ENCODE peak calls at places on chromosomes 12 and 14, in nine cellular contexts. O is NCI-H1092; W is CD8-positive, alpha-beta T cell; N is HEK293T; V is CD8-positive, alpha-beta memory T cell; D is LoVo; I is NCI-H1694; R is stimulated activated CD4-positive, alpha-beta T cell treated with anti-CD3 and anti-CD28 coated beads, TNF-alpha, amount 100 ng/mL, for 1 hour; S is naive B cell. M is an unnamed sample.

GRCh38 chr12:111368291-111368683 is 608 bp downstream of the PHETA1 start:
- DNase-seq in O (no peak), W (no peak), N (no peak), V (no peak), D (no peak), I (no peak), R (no peak), S (peak; percentile 13), M (no peak)

GRCh38 chr12:57384512-57384911 is 46.3 kb downstream of the R3HDM2 start:
- DNase-seq in O (no peak), W (no peak), N (no peak), V (no peak), D (no peak), I (no peak), R (no peak), S (no peak), M (no peak)

GRCh38 chr12:62684586-62685295 is 218.1 kb downstream of the MON2 start:
- DNase-seq in O (no peak), W (no peak), N (no peak), V (no peak), D (no peak), I (no peak), R (no peak), S (no peak), M (no peak)

GRCh38 chr12:108820700-108821406 is 36.5 kb downstream of the SSH1 start:
- DNase-seq in O (no peak), W (no peak), N (no peak), V (no peak), D (no peak), I (no peak), R (no peak), S (no peak), M (no peak)

GRCh38 chr14:86882818-86883217 is 1110.2 kb downstream of the GALC start:
- DNase-seq in O (no peak), W (no peak), N (no peak), V (no peak), D (no peak), I (no peak), R (no peak), S (no peak), M (no peak)

GRCh38 chr14:71290960-71291466 is 383.8 kb downstream of the PCNX1 start:
- DNase-seq in O (no peak), W (no peak), N (no peak), V (no peak), D (peak; percentile 60), I (no peak), R (no peak), S (no peak), M (no peak)

GRCh38 chr14:85702937-85703336 is 173.0 kb downstream of the FLRT2 start:
- DNase-seq in O (no peak), W (no peak), N (no peak), V (no peak), D (no peak), I (no peak), R (no peak), S (no peak), M (no peak)

GRCh38 chr14:70888681-70889175 is 18.5 kb upstream of the PCNX1 start:
- DNase-seq in O (no peak), W (no peak), N (no peak), V (no peak), D (no peak), I (peak; percentile 51), R (no peak), S (no peak), M (no peak)

GRCh38 chr14:89425931-89426330 is 8.9 kb upstream of the FOXN3 start:
- DNase-seq in O (no peak), W (no peak), N (no peak), V (no peak), D (peak; percentile 47), I (no peak), R (no peak), S (no peak), M (no peak)

GRCh38 chr12:99387661-99388060 is 259.9 kb upstream of the GARIN6 start:
- DNase-seq in O (no peak), W (no peak), N (no peak), V (no peak), D (no peak), I (no peak), R (no peak), S (no peak), M (no peak)

GRCh38 chr14:104892517-104893434 is 27.7 kb downstream of the CEP170B start:
- DNase-seq in O (no peak), W (no peak), N (no peak), V (no peak), D (no peak), I (no peak), R (no peak), S (no peak), M (no peak)

GRCh38 chr12:112900298-112901145 is 6.2 kb upstream of the OAS1 start:
- DNase-seq in O (peak; percentile 93), W (no peak), N (peak; percentile 59), V (no peak), D (peak; percentile 73), I (peak; percentile 66), R (peak; percentile 15), S (peak; percentile 25), M (peak; percentile 96)

GRCh38 chr12:76548222-76548837 is 11.2 kb downstream of the OSBPL8 start:
- DNase-seq in O (no peak), W (no peak), N (no peak), V (no peak), D (peak; percentile 21), I (no peak), R (no peak), S (no peak), M (no peak)

GRCh38 chr14:94623422-94623809 is 11.2 kb downstream of the SERPINA3 start:
- DNase-seq in O (no peak), W (no peak), N (no peak), V (no peak), D (no peak), I (no peak), R (no peak), S (no peak), M (no peak)

GRCh38 chr12:29212682-29213397 is 63.8 kb downstream of the FAR2 start:
- DNase-seq in O (no peak), W (no peak), N (no peak), V (no peak), D (peak; percentile 41), I (no peak), R (no peak), S (no peak), M (no peak)

GRCh38 chr14:54138024-54138353 is 181.4 kb upstream of the BMP4 start:
- DNase-seq in O (no peak), W (no peak), N (no peak), V (no peak), D (peak; percentile 64), I (no peak), R (no peak), S (no peak), M (no peak)

GRCh38 chr14:64968167-64968566 is 4.0 kb downstream of the RAB15 start:
- DNase-seq in O (no peak), W (no peak), N (no peak), V (no peak), D (no peak), I (peak; percentile 32), R (no peak), S (no peak), M (peak; percentile 90)

GRCh38 chr12:102182635-102183034 is 15.0 kb downstream of the PMCH start:
- DNase-seq in O (no peak), W (no peak), N (no peak), V (no peak), D (no peak), I (no peak), R (no peak), S (no peak), M (no peak)

GRCh38 chr14:105745433-105746123 is 219.2 kb downstream of the TMEM121 start:
- DNase-seq in O (no peak), W (no peak), N (no peak), V (no peak), D (no peak), I (no peak), R (no peak), S (no peak), M (no peak)

GRCh38 chr12:51067229-51067628 is 16.2 kb downstream of the CSRNP2 start:
- DNase-seq in O (no peak), W (no peak), N (no peak), V (no peak), D (no peak), I (no peak), R (no peak), S (no peak), M (no peak)

GRCh38 chr12:68530965-68531364 is 79.7 kb upstream of the RAP1B start:
- DNase-seq in O (no peak), W (no peak), N (no peak), V (no peak), D (no peak), I (no peak), R (no peak), S (no peak), M (no peak)

GRCh38 chr12:67804168-67804567 is 155.6 kb downstream of the DYRK2 start:
- DNase-seq in O (no peak), W (no peak), N (no peak), V (no peak), D (no peak), I (no peak), R (no peak), S (no peak), M (no peak)

GRCh38 chr12:27981874-27982273 is 9.3 kb upstream of the PTHLH start:
- DNase-seq in O (no peak), W (no peak), N (no peak), V (no peak), D (no peak), I (no peak), R (no peak), S (no peak), M (no peak)

GRCh38 chr12:64752833-64753238 is 6.4 kb downstream of the GNS start:
- DNase-seq in O (no peak), W (no peak), N (no peak), V (no peak), D (no peak), I (no peak), R (no peak), S (no peak), M (no peak)

GRCh38 chr12:546265-546919 is 86.7 kb downstream of the B4GALNT3 start:
- DNase-seq in O (no peak), W (no peak), N (no peak), V (no peak), D (no peak), I (no peak), R (no peak), S (no peak), M (no peak)

GRCh38 chr12:64701283-64701682 is 57.9 kb downstream of the GNS start:
- DNase-seq in O (peak; percentile 21), W (no peak), N (no peak), V (no peak), D (no peak), I (no peak), R (no peak), S (no peak), M (peak; percentile 61)

GRCh38 chr12:93287152-93287551 is 90.6 kb upstream of the NUDT4 start:
- DNase-seq in O (no peak), W (no peak), N (no peak), V (no peak), D (peak; percentile 81), I (no peak), R (no peak), S (no peak), M (no peak)

GRCh38 chr14:53975444-53975843 is 18.8 kb upstream of the BMP4 start:
- DNase-seq in O (no peak), W (no peak), N (no peak), V (no peak), D (no peak), I (no peak), R (no peak), S (no peak), M (no peak)

GRCh38 chr14:24366664-24367505 is 1.1 kb upstream of the NFATC4 start:
- DNase-seq in O (peak; percentile 96), W (no peak), N (peak; percentile 74), V (no peak), D (peak; percentile 86), I (peak; percentile 97), R (no peak), S (peak; percentile 96), M (peak; percentile 99)

GRCh38 chr14:22819191-22819988 is 4.2 kb upstream of the SLC7A7 start:
- DNase-seq in O (no peak), W (no peak), N (no peak), V (no peak), D (no peak), I (no peak), R (no peak), S (no peak), M (peak; percentile 55)

GRCh38 chr12:131720241-131720640 is 9.4 kb downstream of the SFSWAP start:
- DNase-seq in O (no peak), W (no peak), N (no peak), V (no peak), D (no peak), I (no peak), R (no peak), S (no peak), M (no peak)